ENCODE peak calls at places on chromosomes 7 and 10, in four cellular contexts. One of them, this sample, is unnamed.

GRCh38 chr7:96855139-96855538 is 145.5 kb upstream of the SEM1 start:
- DNase-seq in DND-41: no peak
- DNase-seq in activated B cell treated with CpG ODN at 0.5 μM for 24 hours: no peak
- DNase-seq in AG10803: no peak
- DNase-seq in this sample: no peak

GRCh38 chr7:134141868-134142264 is 14.7 kb downstream of the LRGUK start:
- DNase-seq in AG10803: no peak
- DNase-seq in activated B cell treated with CpG ODN at 0.5 μM for 24 hours: no peak
- DNase-seq in DND-41: no peak
- DNase-seq in this sample: no peak

GRCh38 chr10:34669079-34669478 is 146.0 kb downstream of the PARD3 start:
- DNase-seq in AG10803: no peak
- DNase-seq in activated B cell treated with CpG ODN at 0.5 μM for 24 hours: no peak
- DNase-seq in DND-41: no peak
- DNase-seq in this sample: no peak

GRCh38 chr7:81484266-81484665 is 285.6 kb downstream of the HGF start:
- DNase-seq in AG10803: peak
- DNase-seq in activated B cell treated with CpG ODN at 0.5 μM for 24 hours: no peak
- DNase-seq in DND-41: no peak
- DNase-seq in this sample: no peak

GRCh38 chr7:727806-728460 is 852 bp upstream of the PRKAR1B start:
- DNase-seq in AG10803: peak
- DNase-seq in activated B cell treated with CpG ODN at 0.5 μM for 24 hours: no peak
- DNase-seq in DND-41: no peak
- DNase-seq in this sample: no peak

GRCh38 chr7:100465299-100465698 is 1.2 kb upstream of the SPACDR start:
- DNase-seq in AG10803: peak
- DNase-seq in DND-41: no peak
- DNase-seq in activated B cell treated with CpG ODN at 0.5 μM for 24 hours: no peak
- DNase-seq in this sample: no peak

GRCh38 chr10:97713828-97714400 is 384 bp downstream of the MARVELD1 start:
- DNase-seq in activated B cell treated with CpG ODN at 0.5 μM for 24 hours: peak
- DNase-seq in AG10803: peak
- DNase-seq in DND-41: peak
- DNase-seq in this sample: no peak

GRCh38 chr10:131017566-131018285 is 293.8 kb downstream of the TCERG1L start:
- DNase-seq in DND-41: no peak
- DNase-seq in AG10803: no peak
- DNase-seq in activated B cell treated with CpG ODN at 0.5 μM for 24 hours: no peak
- DNase-seq in this sample: no peak

GRCh38 chr7:2713978-2714377 is 26.0 kb downstream of the AMZ1 start:
- DNase-seq in AG10803: no peak
- DNase-seq in activated B cell treated with CpG ODN at 0.5 μM for 24 hours: no peak
- DNase-seq in DND-41: no peak
- DNase-seq in this sample: no peak

GRCh38 chr7:26376208-26376917 is 84.7 kb downstream of the SNX10 start:
- DNase-seq in AG10803: no peak
- DNase-seq in DND-41: no peak
- DNase-seq in activated B cell treated with CpG ODN at 0.5 μM for 24 hours: peak
- DNase-seq in this sample: no peak

DNA sequence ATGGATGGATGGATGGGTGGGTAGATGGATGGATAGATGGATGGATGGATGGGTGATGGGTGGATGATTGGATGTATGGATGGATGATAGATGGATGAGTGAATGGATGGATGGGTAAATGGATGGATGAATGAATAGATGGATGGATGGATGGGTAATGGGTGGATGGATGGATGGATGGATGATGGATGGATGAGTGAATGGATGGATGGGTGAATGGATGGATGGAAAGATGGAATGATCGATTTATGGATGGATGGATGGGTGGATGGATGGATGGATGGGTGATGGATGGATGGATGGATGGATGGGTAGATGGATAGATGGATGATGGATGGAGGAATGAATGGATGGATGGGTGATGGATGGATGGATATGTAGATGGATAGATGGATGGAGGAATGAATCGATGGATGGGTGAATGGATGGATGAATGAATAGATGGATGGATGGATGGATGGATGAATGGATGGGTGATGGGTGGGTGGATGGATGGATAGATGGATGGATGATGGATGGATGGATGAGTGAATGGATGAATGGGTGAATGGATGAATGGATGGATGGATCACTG is 557.1 kb upstream of the FOXK1 start:
- DNase-seq in activated B cell treated with CpG ODN at 0.5 μM for 24 hours: no peak
- DNase-seq in DND-41: no peak
- DNase-seq in AG10803: no peak
- DNase-seq in this sample: no peak
- TF ChIP-seq CTCF in activated B cell treated with CpG ODN at 0.5 μM for 24 hours: no peak
- TF ChIP-seq CTCF in DND-41: no peak
- TF ChIP-seq CTCF in AG10803: no peak
- TF ChIP-seq CTCF in this sample: no peak

GRCh38 chr7:18877874-18878273 is 239.6 kb downstream of the TWIST1 start:
- DNase-seq in DND-41: no peak
- DNase-seq in activated B cell treated with CpG ODN at 0.5 μM for 24 hours: no peak
- DNase-seq in AG10803: no peak
- DNase-seq in this sample: no peak

GRCh38 chr7:18872344-18872743 is 245.1 kb downstream of the TWIST1 start:
- DNase-seq in DND-41: no peak
- DNase-seq in activated B cell treated with CpG ODN at 0.5 μM for 24 hours: no peak
- DNase-seq in AG10803: no peak
- DNase-seq in this sample: no peak

GRCh38 chr7:18874875-18875274 is 242.6 kb downstream of the TWIST1 start:
- DNase-seq in DND-41: no peak
- DNase-seq in activated B cell treated with CpG ODN at 0.5 μM for 24 hours: no peak
- DNase-seq in AG10803: peak
- DNase-seq in this sample: no peak

GRCh38 chr7:18873674-18874341 is 243.6 kb downstream of the TWIST1 start:
- DNase-seq in AG10803: peak
- DNase-seq in DND-41: no peak
- DNase-seq in activated B cell treated with CpG ODN at 0.5 μM for 24 hours: no peak
- DNase-seq in this sample: no peak
- TF ChIP-seq CTCF in AG10803: peak
- TF ChIP-seq CTCF in DND-41: no peak
- TF ChIP-seq CTCF in activated B cell treated with CpG ODN at 0.5 μM for 24 hours: no peak
- TF ChIP-seq CTCF in this sample: no peak

GRCh38 chr7:106521115-106521514 is 139.8 kb downstream of the CCDC71L start:
- DNase-seq in DND-41: no peak
- DNase-seq in activated B cell treated with CpG ODN at 0.5 μM for 24 hours: no peak
- DNase-seq in AG10803: no peak
- DNase-seq in this sample: no peak
- TF ChIP-seq CTCF in DND-41: peak
- TF ChIP-seq CTCF in activated B cell treated with CpG ODN at 0.5 μM for 24 hours: no peak
- TF ChIP-seq CTCF in AG10803: no peak
- TF ChIP-seq CTCF in this sample: no peak

DNA sequence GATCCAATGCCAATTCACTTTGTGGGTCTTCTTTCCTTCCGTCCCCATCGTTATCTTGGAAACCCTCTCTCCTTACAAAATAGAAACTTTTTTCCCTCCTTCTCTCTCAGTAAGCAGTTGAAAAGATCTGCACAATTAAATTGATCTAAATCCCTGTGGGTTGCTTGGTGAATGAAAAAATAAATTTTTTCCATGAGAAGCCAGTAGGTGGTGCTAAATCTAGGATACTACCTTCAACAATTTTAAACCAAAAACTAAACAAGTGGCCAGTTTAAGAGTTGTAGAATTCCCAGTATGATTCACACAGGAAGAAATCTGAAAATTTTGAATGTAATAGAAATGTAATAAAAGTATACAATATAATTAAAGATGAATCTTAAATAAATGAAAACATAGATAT is 990.3 kb upstream of the ZNF722 start:
- DNase-seq in activated B cell treated with CpG ODN at 0.5 μM for 24 hours: no peak
- DNase-seq in AG10803: no peak
- DNase-seq in DND-41: no peak
- DNase-seq in this sample: no peak
- TF ChIP-seq CTCF in activated B cell treated with CpG ODN at 0.5 μM for 24 hours: no peak
- TF ChIP-seq CTCF in AG10803: no peak
- TF ChIP-seq CTCF in DND-41: peak
- TF ChIP-seq CTCF in this sample: no peak

DNA sequence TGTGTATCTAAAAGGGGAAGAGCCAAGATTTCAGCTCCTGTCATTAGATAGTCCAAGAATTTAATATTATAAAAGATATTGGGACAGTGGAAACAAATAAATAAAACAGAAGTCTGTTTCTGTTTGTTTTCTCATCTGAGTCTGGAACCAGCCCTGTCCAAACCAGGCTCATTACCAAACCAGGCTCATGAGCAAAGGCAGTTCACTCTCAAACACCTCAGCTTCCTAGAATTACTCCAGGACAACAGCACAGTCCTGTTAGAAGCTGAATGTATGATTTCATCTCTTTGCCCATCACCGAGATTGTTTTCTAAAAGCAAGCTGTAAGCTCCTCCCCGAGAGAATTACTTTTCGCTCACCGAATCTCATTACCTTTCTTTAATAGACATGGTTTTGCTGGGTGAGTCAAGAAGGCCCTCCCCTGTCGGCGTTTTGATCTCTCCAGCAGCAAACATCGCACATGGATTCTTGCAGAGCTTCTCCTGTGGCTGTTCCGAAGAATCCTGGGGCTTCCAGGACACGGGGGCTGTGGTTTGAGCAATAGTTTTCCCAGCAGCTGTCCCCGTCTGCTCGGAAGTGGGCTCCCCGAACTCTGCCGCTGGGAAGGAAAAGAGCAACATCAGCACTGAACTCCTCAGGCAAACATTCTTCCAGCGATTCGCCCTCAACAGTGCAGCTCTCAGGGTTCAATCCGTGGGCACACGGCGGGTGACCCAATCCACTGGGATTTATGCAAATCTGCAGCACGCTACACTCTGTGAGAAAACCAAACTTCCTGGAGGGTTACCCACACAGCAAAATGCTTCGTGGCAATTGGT is 112.5 kb downstream of the SVIL start:
- DNase-seq in activated B cell treated with CpG ODN at 0.5 μM for 24 hours: no peak
- DNase-seq in DND-41: no peak
- DNase-seq in AG10803: no peak
- DNase-seq in this sample: no peak
- TF ChIP-seq CTCF in activated B cell treated with CpG ODN at 0.5 μM for 24 hours: no peak
- TF ChIP-seq CTCF in DND-41: no peak
- TF ChIP-seq CTCF in AG10803: no peak
- TF ChIP-seq CTCF in this sample: no peak

DNA sequence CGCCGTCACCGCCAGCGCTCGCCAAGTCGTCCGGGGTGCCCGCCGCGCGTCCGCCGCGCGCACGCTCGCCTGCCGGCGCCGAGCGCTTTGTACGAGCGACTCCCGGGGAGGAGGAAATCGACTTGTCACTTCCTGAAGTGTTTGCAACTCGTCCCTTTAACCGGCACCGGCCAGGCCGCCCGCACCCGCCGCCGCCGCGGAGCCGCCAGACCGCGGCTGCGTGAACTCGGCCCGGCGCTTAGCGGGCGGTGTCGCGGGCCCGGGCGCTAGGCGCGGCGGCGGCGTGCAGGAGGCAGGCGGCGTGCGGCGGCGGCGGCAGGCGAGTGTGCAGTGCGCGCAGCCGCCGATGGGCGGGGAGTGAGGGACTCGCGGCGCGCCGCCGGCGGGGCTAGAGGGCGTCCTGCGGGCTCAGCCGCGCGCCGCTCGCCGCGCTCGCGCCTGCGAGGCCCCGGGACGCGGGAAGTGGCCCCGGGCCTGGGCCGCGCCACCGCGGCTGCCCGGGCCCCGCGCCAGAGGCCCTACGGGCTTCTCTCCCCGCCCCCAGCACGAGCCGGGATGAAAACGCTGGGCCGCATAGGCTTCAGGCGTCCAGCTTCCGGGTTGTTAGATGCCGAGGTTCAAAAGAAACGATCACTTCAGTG is at the start of gene FAM53B:
- DNase-seq in DND-41: peak
- DNase-seq in AG10803: peak
- DNase-seq in activated B cell treated with CpG ODN at 0.5 μM for 24 hours: peak
- DNase-seq in this sample: no peak
- TF ChIP-seq CTCF in DND-41: no peak
- TF ChIP-seq CTCF in AG10803: no peak
- TF ChIP-seq CTCF in activated B cell treated with CpG ODN at 0.5 μM for 24 hours: no peak
- TF ChIP-seq CTCF in this sample: no peak